ENCODE peak calls at places on chromosome 14, in five cellular contexts. L is KBM-7; T is mucosa of descending colon; Y is HS-5; S is stimulated activated CD4-positive, alpha-beta T cell treated with anti-CD3 and anti-CD28 coated beads, Interleukin-1b, Interleukin-23, amount 100 ng/mL, for 48 hours. Q is an unnamed sample.

GRCh38 chr14:46048127-46048526 is 603.5 kb downstream of the RPL10L start:
- DNase-seq in T (no peak), Y (peak; percentile 66), S (no peak), L (peak; percentile 43), Q (no peak)

GRCh38 chr14:53537421-53538315 is 384.5 kb upstream of the DDHD1 start:
- DNase-seq in S (no peak), L (no peak), Y (no peak), T (no peak), Q (no peak)

GRCh38 chr14:64209428-64210165 is 84.6 kb downstream of the ESR2 start:
- DNase-seq in Y (no peak), S (no peak), L (peak; percentile 55), T (no peak), Q (peak; percentile 88)

GRCh38 chr14:34035177-34035933 is 84.5 kb upstream of the EGLN3 start:
- DNase-seq in S (no peak), T (peak; percentile 75), Y (no peak), L (no peak), Q (no peak)

GRCh38 chr14:20412422-20412821 is 879 bp downstream of the TEP1 start:
- DNase-seq in T (no peak), Y (no peak), L (peak; percentile 38), S (no peak), Q (no peak)

GRCh38 chr14:98227000-98227726 is 1044.8 kb downstream of the BCL11B start:
- DNase-seq in T (no peak), Y (no peak), L (no peak), S (peak; percentile 71), Q (no peak)

GRCh38 chr14:35374273-35374681 is 30.3 kb downstream of the NFKBIA start:
- DNase-seq in T (no peak), Y (peak; percentile 95), S (no peak), L (no peak), Q (no peak)

GRCh38 chr14:68956728-68957127 is 22.4 kb downstream of the ACTN1 start:
- DNase-seq in Y (no peak), S (no peak), L (no peak), T (no peak), Q (no peak)

GRCh38 chr14:88277205-88277604 is 45.9 kb downstream of the KCNK10 start:
- DNase-seq in Y (no peak), S (no peak), T (no peak), L (no peak), Q (no peak)

GRCh38 chr14:105477659-105478623 is 3.3 kb downstream of the CRIP2 start:
- DNase-seq in T (peak; percentile 79), L (no peak), Y (no peak), S (no peak), Q (no peak)

GRCh38 chr14:61898568-61898967 is 136.3 kb downstream of the SNAPC1 start:
- DNase-seq in Y (no peak), T (no peak), L (no peak), S (no peak), Q (no peak)

GRCh38 chr14:72737560-72737943 is 156.3 kb downstream of the DPF3 start:
- DNase-seq in T (no peak), S (no peak), Y (no peak), L (no peak), Q (no peak)

GRCh38 chr14:36279306-36280244 is 40.9 kb downstream of the MBIP start:
- DNase-seq in Y (no peak), S (no peak), T (no peak), L (no peak), Q (no peak)

GRCh38 chr14:102505775-102506598 is 3.6 kb downstream of the ANKRD9 start:
- DNase-seq in S (no peak), L (no peak), T (no peak), Y (no peak), Q (no peak)

GRCh38 chr14:52723514-52724359 is 6.2 kb upstream of the STYX start:
- DNase-seq in S (no peak), T (no peak), Y (no peak), L (no peak), Q (no peak)

GRCh38 chr14:24911324-24912095 is 138.4 kb downstream of the STXBP6 start:
- DNase-seq in S (no peak), L (no peak), Y (no peak), T (no peak), Q (no peak)

GRCh38 chr14:36556811-36557433 is 25.5 kb downstream of the NKX2-8 start:
- DNase-seq in Y (no peak), L (peak; percentile 41), T (no peak), S (no peak), Q (no peak)

GRCh38 chr14:105138021-105138541 is 30.5 kb downstream of the JAG2 start:
- DNase-seq in L (no peak), T (peak; percentile 39), S (no peak), Y (no peak), Q (peak; percentile 55)